ENCODE peak calls at places on chromosomes 11 and 22, in five cellular contexts. F is CD4-positive, CD25-positive, alpha-beta regulatory T cell; E is MCF 10A; J is ecto neural progenitor cell; M is DND-41. T is an unnamed sample.

GRCh38 chr11:71182791-71183556 is 69.4 kb downstream of the SHANK2 start:
- DNase-seq in F (no peak), M (no peak), E (no peak), J (no peak), T (no peak)

GRCh38 chr11:95230054-95231034 is 658 bp downstream of the SESN3 start:
- DNase-seq in E (peak; percentile 16), J (peak; percentile 56), M (peak; percentile 7), F (peak; percentile 47), T (peak; percentile 21)

GRCh38 chr11:45211732-45212131 is 65.3 kb downstream of the PRDM11 start:
- DNase-seq in J (no peak), E (no peak), M (no peak), F (no peak), T (no peak)

GRCh38 chr11:64164392-64165312 is 1.3 kb downstream of the MACROD1 start:
- DNase-seq in F (no peak), J (no peak), M (peak; percentile 27), E (peak; percentile 16), T (no peak)

GRCh38 chr11:46603704-46604308 is 10.0 kb upstream of the AMBRA1 start:
- DNase-seq in F (no peak), E (no peak), M (no peak), J (no peak), T (no peak)

GRCh38 chr22:20268350-20269012 is 363 bp upstream of the RTN4R start:
- DNase-seq in E (peak; percentile 58), M (peak; percentile 53), F (peak; percentile 45), J (peak; percentile 85), T (peak; percentile 33)

GRCh38 chr22:44455151-44455962 is 42.7 kb downstream of the RTL6 start:
- DNase-seq in E (peak; percentile 24), M (peak; percentile 64), J (no peak), F (peak; percentile 82), T (peak; percentile 12)

GRCh38 chr11:112174789-112175595 is at the start of gene BCO2:
- DNase-seq in F (peak; percentile 41), J (peak; percentile 75), M (no peak), E (peak; percentile 83), T (peak; percentile 88)

GRCh38 chr11:78256962-78257361 is 68.2 kb downstream of the USP35 start:
- DNase-seq in J (no peak), M (no peak), E (peak; percentile 73), F (no peak), T (peak; percentile 15)

GRCh38 chr22:35103756-35104155 is 37.8 kb downstream of the ISX start:
- DNase-seq in F (no peak), E (no peak), M (no peak), J (no peak), T (no peak)

GRCh38 chr11:127627629-127628462 is 627.3 kb upstream of the KIRREL3 start:
- DNase-seq in E (peak; percentile 80), M (no peak), F (no peak), J (no peak), T (peak; percentile 18)

T was measured in head of caudate nucleus.